ENCODE peak calls at places on chromosomes 16 and 17, in nine cellular contexts. X, Y, R, O, P, I, H, V and E are unnamed samples.

GRCh38 chr16:59573528-59574271 is 839.6 kb upstream of the GOT2 start:
- DNase-seq in R (peak), X (no peak), Y (no peak), V (no peak), I (no peak), H (no peak), O (no peak), P (no peak), E (no peak)

GRCh38 chr16:63702981-63703590 is 1418.8 kb downstream of the CDH11 start:
- DNase-seq in V (no peak), R (no peak), I (peak), P (no peak), H (no peak), O (no peak), Y (no peak), X (peak), E (no peak)

GRCh38 chr16:88613293-88613692 is 25.1 kb upstream of the IL17C start:
- DNase-seq in H (no peak), O (no peak), I (no peak), R (no peak), V (no peak), X (no peak), Y (no peak), P (no peak), E (no peak)

GRCh38 chr16:24070851-24071250 is 185.3 kb upstream of the CACNG3 start:
- DNase-seq in I (no peak), R (peak), X (peak), P (no peak), Y (no peak), H (no peak), V (no peak), O (no peak), E (no peak)

GRCh38 chr17:19539040-19539399 is 5.4 kb downstream of the SLC47A1 start:
- DNase-seq in Y (no peak), R (no peak), V (no peak), I (no peak), H (no peak), O (no peak), X (no peak), P (no peak), E (no peak)

GRCh38 chr16:68676113-68676860 is 31.2 kb downstream of the CDH3 start:
- DNase-seq in I (no peak), Y (no peak), R (no peak), V (no peak), X (no peak), P (no peak), O (no peak), H (no peak), E (peak)

GRCh38 chr16:17983847-17984639 is 352.5 kb downstream of the NPIPA8 start:
- DNase-seq in I (no peak), Y (no peak), R (no peak), X (no peak), H (peak), O (no peak), V (no peak), P (no peak), E (no peak)

GRCh38 chr17:31297090-31297489 is at the start of gene OMG:
- DNase-seq in I (no peak), R (no peak), V (no peak), P (no peak), O (no peak), H (no peak), Y (no peak), X (no peak), E (no peak)

GRCh38 chr17:31811021-31811565 is 48.0 kb downstream of the COPRS start:
- DNase-seq in H (no peak), Y (no peak), V (no peak), P (no peak), I (no peak), O (no peak), X (no peak), R (no peak), E (no peak)

GRCh38 chr17:80716986-80717385 is 172.3 kb downstream of the RPTOR start:
- DNase-seq in P (no peak), X (no peak), I (no peak), R (no peak), H (no peak), O (no peak), V (no peak), Y (no peak), E (no peak)

GRCh38 chr17:44961921-44962350 is 6.2 kb downstream of the C1QL1 start:
- DNase-seq in O (no peak), P (no peak), R (no peak), I (no peak), H (no peak), V (no peak), Y (no peak), X (peak), E (peak)

GRCh38 chr17:67544364-67544763 is 167.3 kb downstream of the PITPNC1 start:
- DNase-seq in V (no peak), I (no peak), O (no peak), Y (no peak), H (no peak), P (no peak), X (no peak), R (no peak), E (no peak)

GRCh38 chr16:30350134-30350871 is 4.8 kb downstream of the CD2BP2 start:
- DNase-seq in V (no peak), X (no peak), O (no peak), Y (peak), I (no peak), P (no peak), R (no peak), H (peak), E (no peak)

GRCh38 chr17:63419398-63419797 is 26.7 kb downstream of the CYB561 start:
- DNase-seq in I (no peak), R (no peak), O (no peak), Y (no peak), H (no peak), V (no peak), X (no peak), P (no peak), E (no peak)

GRCh38 chr16:77214411-77215138 is 15.4 kb downstream of the SYCE1L start:
- DNase-seq in O (no peak), R (no peak), V (no peak), X (no peak), Y (no peak), H (no peak), P (no peak), I (no peak), E (no peak)

GRCh38 chr17:48375356-48375755 is 54.7 kb downstream of the SKAP1 start:
- DNase-seq in X (no peak), O (no peak), I (no peak), Y (no peak), R (no peak), H (no peak), P (no peak), V (no peak), E (no peak)

GRCh38 chr17:44024853-44025252 is 10.1 kb upstream of the TMEM101 start:
- DNase-seq in R (no peak), P (no peak), Y (no peak), V (no peak), O (no peak), I (no peak), X (no peak), H (no peak), E (no peak)

GRCh38 chr16:7501868-7502267 is 169.2 kb downstream of the RBFOX1 start:
- DNase-seq in I (no peak), P (no peak), H (no peak), Y (no peak), R (no peak), V (no peak), O (no peak), X (no peak), E (no peak)

GRCh38 chr16:74793571-74793970 is 19.0 kb upstream of the FA2H start:
- DNase-seq in V (no peak), P (no peak), X (no peak), Y (no peak), R (no peak), I (no peak), O (no peak), H (no peak), E (no peak)

GRCh38 chr17:55814377-55814776 is 63.5 kb downstream of the PCTP start:
- DNase-seq in X (no peak), P (no peak), Y (no peak), I (no peak), V (no peak), O (no peak), H (no peak), R (no peak), E (no peak)

GRCh38 chr17:41402161-41402560 is 4.8 kb upstream of the KRT31 start:
- DNase-seq in V (no peak), H (no peak), O (no peak), R (no peak), Y (no peak), P (no peak), I (no peak), X (no peak), E (no peak)

GRCh38 chr17:67058036-67058435 is 13.7 kb downstream of the CACNG1 start:
- DNase-seq in X (no peak), I (no peak), H (no peak), R (no peak), Y (no peak), V (peak), P (no peak), O (no peak), E (no peak)

GRCh38 chr16:12531937-12532336 is 271.8 kb downstream of the CPPED1 start:
- DNase-seq in X (no peak), I (no peak), R (no peak), V (no peak), O (no peak), P (no peak), Y (no peak), H (no peak), E (no peak)

GRCh38 chr17:40095944-40096791 is 4.2 kb downstream of the NR1D1 start:
- DNase-seq in V (no peak), H (no peak), R (no peak), I (peak), X (no peak), Y (peak), P (peak), O (no peak), E (peak)

GRCh38 chr17:74380959-74381808 is 13.9 kb downstream of the GPR142 start:
- DNase-seq in H (no peak), X (no peak), V (no peak), I (no peak), Y (peak), P (no peak), R (no peak), O (no peak), E (no peak)

GRCh38 chr16:10256855-10257641 is 74.8 kb upstream of the GRIN2A start:
- DNase-seq in V (no peak), P (peak), O (peak), Y (peak), H (no peak), X (peak), R (peak), I (peak), E (no peak)

GRCh38 chr16:68732068-68732680 is 4.9 kb upstream of the CDH1 start:
- DNase-seq in P (no peak), O (peak), Y (peak), X (peak), V (no peak), H (no peak), R (peak), I (peak), E (no peak)

GRCh38 chr17:1724351-1724868 is at the start of gene WDR81:
- DNase-seq in I (peak), Y (peak), X (peak), R (peak), O (peak), H (peak), P (peak), V (peak), E (peak)

GRCh38 chr17:1726626-1727257 is 2.2 kb downstream of the WDR81 start:
- DNase-seq in X (no peak), V (no peak), O (peak), I (no peak), Y (no peak), H (no peak), R (no peak), P (no peak), E (no peak)

GRCh38 chr17:1727258-1727789 is 2.8 kb downstream of the WDR81 start:
- DNase-seq in I (no peak), R (no peak), O (peak), Y (no peak), P (no peak), V (no peak), H (no peak), X (no peak), E (peak)

GRCh38 chr17:1725642-1726511 is 1.4 kb downstream of the WDR81 start:
- DNase-seq in Y (no peak), H (peak), I (no peak), R (no peak), O (peak), V (no peak), X (no peak), P (no peak), E (peak)

GRCh38 chr17:1724869-1725641 is 551 bp downstream of the WDR81 start:
- DNase-seq in X (no peak), Y (no peak), V (no peak), I (no peak), R (no peak), H (peak), O (no peak), P (no peak), E (no peak)
- TF ChIP-seq EP300 in X (no peak), Y (no peak), V (no peak), I (no peak), R (no peak), H (no peak), O (no peak), P (no peak), E (no peak)

GRCh38 chr17:29179232-29180036 is 764 bp downstream of the MYO18A start:
- DNase-seq in O (peak), X (peak), R (peak), H (peak), V (no peak), Y (peak), P (no peak), I (peak), E (no peak)

GRCh38 chr17:29178750-29179231 is 1.4 kb downstream of the MYO18A start:
- DNase-seq in H (no peak), X (peak), R (peak), V (no peak), O (no peak), P (no peak), I (peak), Y (peak), E (no peak)

GRCh38 chr17:29176500-29177351 is 3.5 kb downstream of the MYO18A start:
- DNase-seq in P (no peak), Y (peak), X (peak), O (peak), R (peak), V (no peak), H (no peak), I (peak), E (peak)

GRCh38 chr17:29177871-29178749 is 2.1 kb downstream of the MYO18A start:
- DNase-seq in Y (peak), V (no peak), H (no peak), X (peak), P (no peak), O (no peak), I (peak), R (peak), E (no peak)

GRCh38 chr17:29177541-29177870 is 2.7 kb downstream of the MYO18A start:
- DNase-seq in Y (no peak), V (no peak), I (no peak), H (no peak), X (no peak), O (no peak), P (no peak), R (no peak), E (no peak)
- TF ChIP-seq EP300 in Y (no peak), V (no peak), I (no peak), H (no peak), X (no peak), O (no peak), P (no peak), R (no peak), E (no peak)

GRCh38 chr16:397736-398332 is 835 bp downstream of the NME4 start:
- DNase-seq in Y (peak), P (peak), O (peak), H (peak), I (peak), R (peak), V (no peak), X (peak), E (peak)

GRCh38 chr16:399278-400019 is 2.2 kb upstream of the DECR2 start:
- DNase-seq in Y (no peak), P (no peak), O (no peak), H (no peak), X (no peak), I (no peak), V (no peak), R (no peak), E (no peak)

GRCh38 chr16:400061-400540 is 1.6 kb upstream of the DECR2 start:
- DNase-seq in V (no peak), H (no peak), R (no peak), I (no peak), P (no peak), X (no peak), Y (no peak), O (peak), E (no peak)

GRCh38 chr16:397135-397661 is at the start of gene NME4:
- DNase-seq in X (no peak), I (no peak), Y (peak), O (peak), P (no peak), R (no peak), H (no peak), V (no peak), E (peak)

GRCh38 chr16:398551-399277 is 1.7 kb downstream of the NME4 start:
- DNase-seq in O (peak), X (no peak), R (no peak), V (no peak), H (no peak), I (no peak), Y (no peak), P (no peak), E (no peak)
- TF ChIP-seq EP300 in O (no peak), X (no peak), R (no peak), V (no peak), H (no peak), I (no peak), Y (no peak), P (no peak), E (no peak)

DNA sequence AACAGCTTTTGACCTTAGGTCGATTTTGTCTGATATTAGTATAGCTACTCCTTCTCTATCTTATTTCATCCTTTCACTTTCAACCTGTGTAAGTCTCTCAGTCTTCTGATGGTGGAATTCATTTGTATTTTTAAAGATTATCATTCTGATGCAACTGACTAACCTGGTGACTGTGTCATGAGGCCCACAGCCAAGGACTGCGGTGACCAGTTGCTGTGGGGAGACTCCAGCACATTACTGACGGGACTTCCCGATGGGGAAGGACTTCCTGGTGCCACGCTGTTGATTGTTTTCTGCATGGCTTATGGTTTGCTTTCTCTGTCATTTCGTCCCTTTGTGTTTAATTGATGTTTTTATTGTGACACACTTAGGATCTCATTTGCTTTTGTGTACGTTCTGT is 34.2 kb downstream of the RMI2 start:
- DNase-seq in Y (no peak), R (no peak), I (peak), P (no peak), O (no peak), H (no peak), X (no peak), V (no peak), E (peak)
- TF ChIP-seq EP300 in Y (no peak), R (no peak), I (no peak), P (no peak), O (no peak), H (no peak), X (no peak), V (no peak), E (no peak)

GRCh38 chr17:82230627-82231311 is 1.9 kb downstream of the SLC16A3 start:
- DNase-seq in I (peak), V (peak), R (peak), Y (peak), X (peak), O (peak), H (peak), P (peak), E (peak)
- TF ChIP-seq EP300 in I (no peak), V (no peak), R (no peak), Y (no peak), X (peak), O (no peak), H (no peak), P (no peak), E (no peak)

GRCh38 chr17:296906-297690 is 55.5 kb downstream of the RPH3AL start:
- DNase-seq in H (peak), R (no peak), P (no peak), V (no peak), I (no peak), O (peak), Y (no peak), X (no peak), E (peak)
- TF ChIP-seq EP300 in H (no peak), R (no peak), P (no peak), V (no peak), I (no peak), O (no peak), Y (no peak), X (no peak), E (no peak)

DNA sequence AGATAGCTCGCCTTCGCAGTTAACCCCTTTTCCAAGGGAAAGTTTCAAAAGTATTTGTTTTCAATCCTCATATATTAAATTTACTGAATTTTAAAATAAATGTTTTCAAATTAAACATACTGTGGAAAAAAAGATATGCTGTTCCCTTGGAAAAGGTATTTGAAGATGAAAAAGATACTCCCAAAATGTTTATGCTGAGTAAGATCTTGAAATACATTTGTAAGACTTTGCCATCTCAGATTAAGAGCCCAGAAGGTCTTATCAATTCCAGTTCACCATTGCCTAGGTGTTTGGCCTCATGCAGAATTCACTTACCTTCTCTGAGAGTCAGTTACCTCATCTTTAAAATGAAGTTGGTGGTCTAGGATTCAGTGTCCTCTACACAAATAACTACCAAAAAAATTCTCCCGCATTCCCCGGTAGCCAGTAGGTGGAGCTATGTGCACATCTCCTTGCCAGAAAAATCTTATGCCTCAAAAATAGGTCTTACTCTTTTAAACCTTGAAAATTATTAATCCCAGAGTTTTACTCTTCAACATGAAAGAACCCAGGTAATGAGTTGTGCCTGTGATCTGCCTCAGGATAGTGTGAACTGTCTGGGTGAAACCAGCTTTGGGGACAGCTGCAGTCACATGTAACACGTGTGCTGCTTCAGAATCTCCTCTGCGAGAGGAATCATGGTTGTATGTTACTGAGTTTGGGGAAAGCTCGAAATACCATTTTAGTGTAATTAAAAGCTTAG is 178.3 kb downstream of the MRTFB start:
- DNase-seq in I (peak), P (peak), X (peak), O (peak), Y (peak), V (peak), H (no peak), R (peak), E (no peak)
- TF ChIP-seq EP300 in I (no peak), P (no peak), X (no peak), O (no peak), Y (no peak), V (no peak), H (no peak), R (no peak), E (no peak)

DNA sequence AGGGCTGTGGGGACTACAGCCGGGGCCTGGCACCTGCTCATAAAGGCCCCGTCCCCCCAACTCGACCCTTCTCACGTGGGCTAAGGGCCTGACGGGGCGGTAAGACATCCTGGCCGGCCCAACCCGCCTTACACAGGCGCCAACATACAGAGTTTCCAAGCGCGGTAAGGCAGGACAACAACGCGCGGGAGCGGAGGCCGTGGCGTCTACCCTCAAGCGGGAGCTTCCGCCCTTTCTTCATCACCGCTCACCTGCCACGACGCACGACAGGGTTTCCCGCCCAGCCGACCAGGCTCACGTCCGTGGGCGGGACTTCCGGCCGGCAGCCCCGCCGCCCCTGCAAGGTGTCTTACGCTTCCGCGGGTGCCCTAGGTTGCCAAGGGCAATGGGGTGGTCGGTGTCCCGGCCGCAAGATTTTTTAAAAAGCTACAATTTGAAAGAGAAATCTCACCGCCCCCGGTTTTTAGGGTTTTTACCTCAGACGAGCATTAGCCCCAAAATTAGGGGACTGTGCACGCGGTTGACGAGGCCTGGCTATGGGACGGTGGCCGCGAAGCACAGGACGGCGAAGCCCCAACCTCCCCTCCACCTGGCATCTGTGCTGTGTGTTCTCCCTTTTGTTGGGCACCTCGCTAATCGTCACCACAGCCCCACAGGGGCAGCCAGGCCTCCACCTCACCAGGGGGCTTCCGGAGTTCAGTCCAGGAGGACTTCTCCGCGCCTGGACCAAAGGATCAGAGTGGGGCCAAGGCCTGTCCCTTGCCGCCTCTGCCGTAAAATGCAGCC is at the start of gene TERB1:
- DNase-seq in H (no peak), Y (no peak), V (no peak), P (no peak), I (no peak), R (no peak), O (no peak), X (no peak), E (no peak)
- TF ChIP-seq EP300 in H (no peak), Y (no peak), V (no peak), P (no peak), I (no peak), R (no peak), O (no peak), X (no peak), E (no peak)